ENCODE peak calls at places on chromosomes 12 and 14, in nine cellular contexts. U, Z, I, J, M, F, Y, E and K are unnamed samples.

GRCh38 chr12:25864287-25864686 is 94.2 kb upstream of the RASSF8 start:
- DNase-seq in U (no peak), Y (peak), M (no peak), F (no peak), E (no peak), Z (peak), J (no peak), I (no peak), K (no peak)

GRCh38 chr12:64172143-64172970 is 49.7 kb downstream of the KICS2 start:
- DNase-seq in F (no peak), Z (no peak), M (no peak), Y (no peak), J (no peak), U (no peak), I (no peak), E (no peak), K (no peak)

GRCh38 chr12:29350080-29350479 is 30.9 kb downstream of the ERGIC2 start:
- DNase-seq in I (no peak), Z (peak), U (no peak), F (no peak), M (peak), E (peak), Y (peak), J (no peak), K (no peak)

GRCh38 chr12:23945249-23945648 is 4.2 kb downstream of the SOX5 start:
- DNase-seq in Z (no peak), I (no peak), J (no peak), U (no peak), F (no peak), Y (no peak), E (no peak), M (no peak), K (no peak)

GRCh38 chr12:121579190-121579791 is 1.5 kb downstream of the KDM2B start:
- DNase-seq in M (no peak), Z (no peak), F (peak), Y (no peak), U (peak), J (peak), I (no peak), E (no peak), K (no peak)

GRCh38 chr12:105273601-105274000 is 37.6 kb upstream of the APPL2 start:
- DNase-seq in F (no peak), E (no peak), J (no peak), Y (no peak), Z (no peak), U (no peak), I (no peak), M (no peak), K (no peak)

GRCh38 chr12:64611430-64612286 is 1.4 kb downstream of the RASSF3 start:
- DNase-seq in F (peak), M (no peak), J (peak), U (no peak), Z (peak), Y (no peak), I (no peak), E (no peak), K (no peak)

GRCh38 chr14:32013083-32013482 is 64.0 kb upstream of the ARHGAP5 start:
- DNase-seq in E (no peak), J (no peak), Y (no peak), M (no peak), I (no peak), U (no peak), Z (no peak), F (no peak), K (no peak)

GRCh38 chr14:100438678-100439592 is 115.8 kb downstream of the SLC25A47 start:
- DNase-seq in E (no peak), Z (peak), F (peak), U (no peak), M (no peak), Y (peak), I (no peak), J (peak), K (no peak)

GRCh38 chr12:110421701-110422100 is 18.2 kb upstream of the ANAPC7 start:
- DNase-seq in F (no peak), Z (no peak), U (no peak), I (no peak), M (no peak), Y (no peak), J (no peak), E (no peak), K (no peak)

GRCh38 chr14:53951661-53952265 is 4.9 kb downstream of the BMP4 start:
- DNase-seq in Y (no peak), Z (no peak), U (no peak), J (no peak), E (no peak), I (no peak), M (no peak), F (no peak), K (no peak)

GRCh38 chr12:71627438-71628002 is 36.1 kb downstream of the ZFC3H1 start:
- DNase-seq in F (no peak), I (no peak), E (no peak), M (no peak), U (no peak), J (no peak), Y (no peak), Z (no peak), K (no peak)

GRCh38 chr12:91551242-91551641 is 368.6 kb upstream of the DCN start:
- DNase-seq in E (no peak), U (no peak), J (no peak), Y (no peak), Z (no peak), I (no peak), F (no peak), M (no peak), K (no peak)

GRCh38 chr14:76863724-76864407 is 37.7 kb downstream of the LRRC74A start:
- DNase-seq in Z (no peak), F (no peak), J (no peak), Y (no peak), E (no peak), M (peak), U (peak), I (no peak), K (no peak)

GRCh38 chr14:50008562-50009355 is 107.6 kb downstream of the VCPKMT start:
- DNase-seq in E (no peak), M (no peak), F (no peak), Y (no peak), U (no peak), I (no peak), Z (no peak), J (no peak), K (no peak)

GRCh38 chr12:46244273-46244672 is 24.6 kb downstream of the SLC38A1 start:
- DNase-seq in U (no peak), Y (no peak), Z (no peak), E (no peak), F (no peak), M (no peak), I (no peak), J (no peak), K (no peak)

GRCh38 chr12:19095869-19096480 is 33.6 kb upstream of the PLEKHA5 start:
- DNase-seq in M (no peak), F (no peak), U (no peak), Y (no peak), E (no peak), I (no peak), Z (no peak), J (no peak), K (no peak)

GRCh38 chr12:55908726-55909512 is 18.8 kb downstream of the PYM1 start:
- DNase-seq in J (no peak), Z (peak), F (no peak), U (no peak), E (no peak), Y (no peak), I (no peak), M (no peak), K (no peak)